ENCODE peak calls at places on chromosomes 12 and 14, in four cellular contexts. K, T, L and Q are unnamed samples.

GRCh38 chr14:51353901-51354300 is 113.9 kb downstream of the TMX1 start:
- DNase-seq in K (no peak), T (no peak), L (no peak), Q (no peak)

GRCh38 chr12:68140576-68140975 is 19.0 kb downstream of the IFNG start:
- DNase-seq in K (no peak), T (no peak), L (no peak), Q (no peak)

GRCh38 chr12:118015944-118016343 is 559 bp upstream of the RFC5 start:
- DNase-seq in K (no peak), T (no peak), L (peak), Q (no peak)

GRCh38 chr14:104872469-104873341 is 7.6 kb downstream of the CEP170B start:
- DNase-seq in K (peak), T (peak), L (no peak), Q (peak)

GRCh38 chr12:131005161-131006035 is 51.7 kb downstream of the ADGRD1 start:
- DNase-seq in K (no peak), T (no peak), L (no peak), Q (no peak)

GRCh38 chr12:112328411-112329124 is 53.7 kb downstream of the HECTD4 start:
- DNase-seq in K (no peak), T (no peak), L (no peak), Q (no peak)

GRCh38 chr12:11814362-11814761 is 164.9 kb downstream of the ETV6 start:
- DNase-seq in K (no peak), T (peak), L (no peak), Q (peak)

GRCh38 chr12:45216297-45216982 is 545 bp downstream of the ANO6 start:
- DNase-seq in K (peak), T (peak), L (peak), Q (peak)

DNA sequence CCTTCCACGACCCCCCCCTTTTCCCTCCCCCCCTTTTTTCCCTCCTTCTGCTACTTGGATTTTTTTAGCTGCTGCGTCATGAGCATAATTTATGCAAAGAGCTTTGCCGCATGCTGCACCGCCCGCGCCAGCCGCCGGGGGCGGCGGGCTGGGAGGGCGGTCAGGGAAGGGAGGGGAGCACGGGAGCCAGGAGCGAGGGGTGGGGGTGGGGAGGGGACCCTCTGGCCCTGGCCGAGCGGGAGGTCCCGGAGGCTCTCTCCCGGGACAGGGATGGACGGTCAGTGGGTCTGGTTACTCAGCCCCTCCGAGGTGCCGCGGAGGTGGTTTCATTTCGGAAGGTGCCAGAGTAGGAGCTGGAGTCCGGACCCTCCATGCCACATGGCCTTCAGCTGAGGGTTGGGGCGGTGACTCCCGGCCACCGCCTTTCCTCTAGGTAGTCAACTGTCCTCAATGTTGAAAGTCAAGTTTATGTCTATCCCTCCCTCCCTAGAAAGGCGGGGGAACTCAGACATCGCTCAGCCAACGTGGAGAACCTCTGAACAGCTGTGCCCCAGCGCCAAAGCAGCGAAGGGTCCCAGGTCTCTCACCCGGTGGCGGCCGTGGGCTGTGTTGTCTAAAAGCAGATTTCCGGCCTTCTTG is at the start of gene POU6F1:
- DNase-seq in K (peak), T (peak), L (peak), Q (peak)
- H4K91ac ChIP-seq in K (no peak), T (peak), L (no peak), Q (peak)

DNA sequence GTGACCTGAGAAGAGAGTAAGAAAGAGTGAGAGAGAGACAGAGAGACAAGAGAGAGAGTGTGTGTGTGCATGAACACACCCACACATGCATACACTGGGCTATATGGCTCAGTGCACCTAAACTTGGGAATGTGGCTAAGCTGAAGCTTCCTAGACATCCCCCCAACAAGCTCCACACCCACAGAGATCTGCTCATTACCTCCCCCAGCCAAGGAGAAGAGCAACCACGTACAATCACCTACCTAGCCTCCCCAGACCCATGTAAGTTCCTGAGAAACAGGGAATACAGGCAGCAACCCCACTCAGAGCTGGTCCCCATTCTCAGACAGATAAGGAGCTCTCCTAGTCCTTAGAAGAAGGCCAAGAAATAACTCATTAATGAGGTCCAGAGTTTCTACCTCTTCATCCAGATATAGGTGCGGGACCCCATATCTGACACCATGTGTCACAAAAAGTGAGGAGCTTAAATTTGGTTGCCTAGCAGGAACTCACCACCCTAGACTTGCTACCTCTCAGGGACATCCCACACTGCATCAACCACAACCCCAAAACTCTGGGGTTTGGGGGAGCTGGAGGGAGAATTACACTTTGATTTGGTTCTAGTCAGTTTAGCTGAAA is 9.9 kb downstream of the AJUBA start:
- DNase-seq in K (no peak), T (no peak), L (no peak), Q (no peak)
- H3K23ac ChIP-seq in K (no peak), T (peak), L (no peak), Q (no peak)

GRCh38 chr12:108613548-108613947 is 15.7 kb upstream of the TMEM119 start:
- DNase-seq in K (no peak), T (no peak), L (no peak), Q (peak)
- H2BK120ac ChIP-seq in K (no peak), T (peak), L (no peak), Q (no peak)

GRCh38 chr12:127162902-127163301 is 1104.1 kb upstream of the TMEM132C start:
- DNase-seq in K (no peak), T (peak), L (no peak), Q (peak)

GRCh38 chr12:127162307-127162706 is 1104.7 kb upstream of the TMEM132C start:
- DNase-seq in K (peak), T (no peak), L (no peak), Q (peak)

GRCh38 chr12:127169321-127170270 is 1097.4 kb upstream of the TMEM132C start:
- DNase-seq in K (no peak), T (peak), L (no peak), Q (peak)

GRCh38 chr12:127161466-127161865 is 1105.5 kb upstream of the TMEM132C start:
- DNase-seq in K (no peak), T (no peak), L (no peak), Q (no peak)

DNA sequence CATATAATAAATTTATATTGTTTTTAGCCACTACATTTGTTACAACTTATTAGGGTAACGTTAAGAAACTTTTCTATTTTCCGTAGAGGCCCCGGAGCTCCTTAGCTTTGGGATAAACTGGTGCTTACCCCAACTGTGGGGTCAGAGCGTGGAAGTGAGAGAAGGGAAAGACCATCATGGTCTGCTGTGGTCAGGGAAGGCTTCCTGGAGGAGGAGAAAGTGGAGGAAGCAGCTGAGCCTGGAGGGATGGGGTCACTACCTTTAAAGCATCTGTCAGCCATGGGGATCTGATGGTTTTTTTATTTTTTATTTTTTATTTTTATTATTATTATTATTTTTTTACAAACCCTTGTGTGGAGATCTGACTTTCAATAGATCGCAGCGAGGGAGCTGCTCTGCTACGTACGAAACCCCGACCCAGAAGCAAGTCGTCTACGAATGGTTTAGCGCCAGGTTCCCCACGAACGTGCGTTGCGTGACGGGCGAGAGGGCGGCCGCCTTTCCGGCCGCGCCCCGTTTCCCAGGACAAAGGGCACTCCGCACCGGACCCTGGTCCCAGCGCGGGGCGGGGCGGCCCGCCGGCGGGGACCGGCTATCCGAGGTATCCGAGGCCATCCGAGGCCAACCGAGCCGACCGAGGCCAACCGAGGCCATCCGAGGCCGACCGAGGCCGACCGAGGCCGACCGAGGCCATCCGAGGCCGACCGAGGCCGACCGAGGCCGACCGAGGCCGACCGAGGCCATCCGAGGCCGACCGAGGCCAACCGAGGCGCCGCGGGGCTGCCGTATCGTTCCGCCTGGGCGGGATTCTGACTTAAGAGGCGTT is 1101.2 kb upstream of the TMEM132C start:
- DNase-seq in K (peak), T (peak), L (peak), Q (peak)
- H4K91ac ChIP-seq in K (no peak), T (peak), L (no peak), Q (no peak)

GRCh38 chr12:69516950-69517349 is 46.8 kb downstream of the FRS2 start:
- DNase-seq in K (no peak), T (no peak), L (no peak), Q (no peak)
- H3K23ac ChIP-seq in K (no peak), T (peak), L (no peak), Q (no peak)

GRCh38 chr12:29380536-29381523 is at the start of gene ERGIC2:
- DNase-seq in K (peak), T (peak), L (peak), Q (peak)
- H2BK120ac ChIP-seq in K (no peak), T (peak), L (no peak), Q (peak)

GRCh38 chr14:64725360-64725815 is 21.2 kb downstream of the PLEKHG3 start:
- DNase-seq in K (no peak), T (no peak), L (no peak), Q (no peak)
- H4K91ac ChIP-seq in K (no peak), T (no peak), L (no peak), Q (no peak)

GRCh38 chr14:105905456-105905855 is 379.1 kb downstream of the TMEM121 start:
- DNase-seq in K (no peak), T (no peak), L (no peak), Q (no peak)
- H3K23ac ChIP-seq in K (no peak), T (no peak), L (no peak), Q (no peak)

GRCh38 chr12:47904647-47905312 is at the start of gene VDR:
- DNase-seq in K (peak), T (peak), L (peak), Q (peak)
- H2BK120ac ChIP-seq in K (no peak), T (peak), L (no peak), Q (peak)